ENCODE peak calls at places on chromosomes 12 and 14, in four cellular contexts. R, Z, F and S are unnamed samples.
A peak's percentile ranks its signal among the peaks of the same experiment; 100 is the strongest.

GRCh38 chr14:104447750-104448149 is 131.8 kb upstream of the C14orf180 start:
- DNase-seq in R (no peak), Z (no peak), F (no peak), S (no peak)

GRCh38 chr12:15979096-15980091 is 68.3 kb downstream of the DERA start:
- DNase-seq in R (peak; percentile 38), Z (peak; percentile 51), F (peak; percentile 32), S (peak; percentile 53)

GRCh38 chr12:132004946-132005345 is 55.2 kb downstream of the EP400 start:
- DNase-seq in R (no peak), Z (no peak), F (no peak), S (no peak)

GRCh38 chr12:57152408-57153038 is 5.1 kb upstream of the LRP1-AS start:
- DNase-seq in R (no peak), Z (no peak), F (no peak), S (no peak)

GRCh38 chr14:104290058-104290667 is 151.8 kb downstream of the KIF26A start:
- DNase-seq in R (no peak), Z (no peak), F (no peak), S (peak; percentile 10)

GRCh38 chr14:89625208-89625987 is 208.4 kb upstream of the FOXN3 start:
- DNase-seq in R (no peak), Z (no peak), F (no peak), S (no peak)

GRCh38 chr14:91220581-91221000 is 23.9 kb downstream of the GPR68 start:
- DNase-seq in R (no peak), Z (no peak), F (no peak), S (no peak)

GRCh38 chr12:10101042-10101579 is 2.3 kb upstream of the CLEC1A start:
- DNase-seq in R (no peak), Z (no peak), F (no peak), S (no peak)

GRCh38 chr14:74554742-74555362 is 57.2 kb downstream of the LTBP2 start:
- DNase-seq in R (no peak), Z (no peak), F (no peak), S (no peak)

GRCh38 chr14:74551431-74551830 is 57.9 kb downstream of the ISCA2 start:
- DNase-seq in R (no peak), Z (no peak), F (no peak), S (no peak)

GRCh38 chr14:74551001-74551400 is 57.4 kb downstream of the ISCA2 start:
- DNase-seq in R (no peak), Z (no peak), F (no peak), S (no peak)

GRCh38 chr14:74551903-74552371 is 58.4 kb downstream of the ISCA2 start:
- DNase-seq in R (no peak), Z (no peak), F (no peak), S (no peak)

GRCh38 chr14:74552623-74553022 is 59.1 kb downstream of the ISCA2 start:
- DNase-seq in R (no peak), Z (no peak), F (no peak), S (no peak)
- TF ChIP-seq NR3C1 in R (no peak), Z (no peak), F (no peak), S (no peak)

GRCh38 chr14:100439781-100440180 is 116.6 kb downstream of the SLC25A47 start:
- DNase-seq in R (no peak), Z (peak; percentile 41), F (no peak), S (no peak)
- TF ChIP-seq NR3C1 in R (no peak), Z (no peak), F (no peak), S (no peak)

GRCh38 chr14:59394268-59394667 is 70.9 kb downstream of the GPR135 start:
- DNase-seq in R (no peak), Z (no peak), F (no peak), S (no peak)

GRCh38 chr14:59395672-59396071 is 69.5 kb downstream of the GPR135 start:
- DNase-seq in R (no peak), Z (no peak), F (no peak), S (no peak)

GRCh38 chr14:59398841-59399240 is 66.3 kb downstream of the GPR135 start:
- DNase-seq in R (no peak), Z (no peak), F (no peak), S (no peak)
- TF ChIP-seq NR3C1 in R (no peak), Z (no peak), F (no peak), S (no peak)

GRCh38 chr14:55533960-55534359 is 46.0 kb upstream of the KTN1 start:
- DNase-seq in R (no peak), Z (no peak), F (no peak), S (no peak)

GRCh38 chr14:55536208-55536708 is 43.7 kb upstream of the KTN1 start:
- DNase-seq in R (no peak), Z (no peak), F (no peak), S (no peak)

GRCh38 chr14:55537782-55538181 is 42.2 kb upstream of the KTN1 start:
- DNase-seq in R (no peak), Z (no peak), F (no peak), S (no peak)

GRCh38 chr14:55532645-55533309 is 47.2 kb upstream of the KTN1 start:
- DNase-seq in R (no peak), Z (no peak), F (no peak), S (no peak)

DNA sequence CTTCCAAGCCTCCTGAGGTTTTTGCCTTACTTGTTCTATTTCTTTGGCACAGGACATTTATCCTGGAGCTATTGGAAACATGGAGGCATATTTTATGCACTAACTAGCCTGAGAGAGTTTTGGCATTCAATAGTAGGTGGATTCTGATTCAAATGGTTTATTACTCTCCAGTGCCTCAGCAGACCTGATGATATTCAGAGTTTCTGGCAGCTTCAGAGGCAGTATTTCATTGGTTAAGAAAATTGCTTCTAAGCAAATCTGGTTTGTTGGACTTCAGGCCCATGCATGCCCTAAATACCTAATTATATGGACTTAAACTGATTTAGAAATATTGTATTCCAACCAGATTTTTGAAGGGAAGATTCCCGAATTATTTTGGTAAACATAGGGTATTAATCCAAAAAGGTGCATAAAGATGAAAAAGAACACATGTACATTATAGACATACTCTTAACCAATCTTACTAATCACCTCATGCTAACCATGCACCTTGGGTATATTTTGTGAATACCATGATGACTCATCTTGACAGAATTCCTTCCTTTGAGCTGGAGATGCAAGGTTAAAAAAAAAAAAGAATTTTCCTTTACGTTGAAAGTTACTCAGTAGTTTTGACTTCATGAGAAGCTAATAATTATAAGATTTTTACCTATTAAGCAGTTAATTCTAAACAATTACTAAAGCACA is 44.3 kb upstream of the KTN1 start:
- DNase-seq in R (no peak), Z (no peak), F (no peak), S (no peak)
- TF ChIP-seq NR3C1 in R (no peak), Z (no peak), F (no peak), S (no peak)

DNA sequence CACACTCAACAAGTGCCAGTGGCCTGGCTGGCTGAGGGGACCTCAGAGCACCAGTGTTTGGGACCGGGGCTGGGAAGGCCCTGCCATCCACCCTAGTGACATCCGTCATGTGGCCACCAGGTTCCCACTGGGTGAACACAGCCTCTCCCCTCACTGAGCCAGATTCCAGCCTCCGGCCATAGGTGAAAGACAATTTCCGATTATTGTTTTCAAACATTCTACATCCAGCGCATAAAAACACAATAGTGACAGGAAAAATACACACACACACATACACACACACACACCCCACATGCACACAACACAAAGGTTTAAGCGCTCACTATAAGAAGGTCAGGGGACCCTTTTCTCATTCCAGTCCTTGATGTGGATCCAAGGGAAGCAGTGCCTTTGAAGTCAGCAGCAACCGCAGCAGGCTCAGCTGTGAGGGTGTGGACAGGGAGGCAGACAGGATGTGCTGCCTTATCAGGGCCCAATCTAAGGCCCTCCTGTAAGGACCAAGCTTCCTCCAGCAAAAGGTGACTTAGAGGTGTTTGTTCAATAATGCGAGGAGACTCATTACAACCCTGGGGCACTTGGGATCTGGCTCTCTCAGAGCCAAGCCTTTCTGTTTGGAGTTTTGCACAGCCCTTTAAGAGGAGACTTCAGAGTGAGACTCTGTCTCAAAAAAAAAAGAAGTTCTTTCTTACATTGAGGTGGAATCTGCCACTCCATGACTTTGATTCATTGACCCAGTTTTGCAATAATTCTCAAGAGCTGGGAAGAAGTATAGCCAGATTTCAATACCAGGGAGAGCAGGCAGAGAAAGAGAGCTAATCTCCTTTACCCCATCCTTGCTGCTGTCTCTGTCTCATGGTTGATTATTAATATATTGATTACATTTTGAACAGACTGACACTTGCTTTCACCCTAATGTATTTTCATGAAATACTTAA is 227.8 kb downstream of the ZFP36L1 start:
- DNase-seq in R (peak; percentile 68), Z (no peak), F (peak; percentile 38), S (no peak)
- TF ChIP-seq NR3C1 in R (no peak), Z (no peak), F (no peak), S (no peak)

GRCh38 chr14:31479026-31479425 is 8.8 kb downstream of the GPR33 start:
- DNase-seq in R (no peak), Z (no peak), F (no peak), S (no peak)
- TF ChIP-seq NR3C1 in R (no peak), Z (no peak), F (no peak), S (no peak)

GRCh38 chr14:38870437-38870836 is 232.6 kb downstream of the SEC23A start:
- DNase-seq in R (no peak), Z (no peak), F (no peak), S (no peak)

GRCh38 chr14:38862381-38862780 is 240.7 kb downstream of the SEC23A start:
- DNase-seq in R (no peak), Z (no peak), F (no peak), S (no peak)

GRCh38 chr14:38867561-38868150 is 235.4 kb downstream of the SEC23A start:
- DNase-seq in R (peak; percentile 91), Z (peak; percentile 18), F (peak; percentile 44), S (peak; percentile 79)

GRCh38 chr14:38868415-38869290 is 234.4 kb downstream of the SEC23A start:
- DNase-seq in R (peak; percentile 71), Z (no peak), F (no peak), S (no peak)

DNA sequence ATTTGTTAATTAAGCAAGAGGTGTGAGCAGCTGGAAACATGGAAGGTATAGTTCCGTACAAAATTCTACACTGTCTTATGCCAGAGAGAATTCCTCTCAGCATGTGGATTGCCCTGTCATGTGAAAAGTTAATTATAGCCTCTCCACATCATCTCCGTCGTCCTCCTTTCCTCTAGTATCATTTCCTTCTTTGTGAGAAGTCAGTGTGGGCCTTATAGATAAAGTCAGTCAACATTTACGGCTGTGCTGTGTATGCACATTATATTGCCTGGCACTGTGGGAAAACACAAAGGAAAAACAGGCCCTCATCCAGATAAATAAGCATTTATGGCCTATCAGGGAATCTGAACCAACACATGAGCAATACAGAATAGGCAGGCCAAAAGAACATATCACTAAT is 236.6 kb downstream of the SEC23A start:
- DNase-seq in R (no peak), Z (no peak), F (no peak), S (no peak)
- TF ChIP-seq NR3C1 in R (no peak), Z (no peak), F (no peak), S (no peak)